ENCODE peak calls at places on chromosomes 4 and X, in four cellular contexts. I, K, F and U are unnamed samples.

GRCh38 chr4:118280501-118281218 is 72.1 kb downstream of the PRSS12 start:
- DNase-seq in I (peak), K (peak), F (peak), U (peak)

GRCh38 chr4:94934201-94934600 is 176.4 kb downstream of the BMPR1B start:
- DNase-seq in I (no peak), K (peak), F (no peak), U (no peak)

GRCh38 chr4:148793221-148793620 is 351.0 kb upstream of the NR3C2 start:
- DNase-seq in I (no peak), K (no peak), F (no peak), U (no peak)

GRCh38 chr4:105894570-105895323 is 524 bp upstream of the NPNT start:
- DNase-seq in I (no peak), K (no peak), F (peak), U (no peak)

GRCh38 chr4:43471950-43472349 is 579.4 kb downstream of the GRXCR1 start:
- DNase-seq in I (no peak), K (peak), F (no peak), U (no peak)

GRCh38 chrX:27307546-27307945 is 155.6 kb downstream of the PPP4R3C start:
- DNase-seq in I (no peak), K (no peak), F (no peak), U (no peak)

GRCh38 chr4:148778980-148779675 is 336.9 kb upstream of the NR3C2 start:
- DNase-seq in I (no peak), K (no peak), F (no peak), U (peak)

GRCh38 chr4:138259801-138260200 is 17.7 kb upstream of the SLC7A11 start:
- DNase-seq in I (no peak), K (peak), F (peak), U (no peak)

GRCh38 chr4:136558940-136559494 is 973.3 kb downstream of the PCDH18 start:
- DNase-seq in I (no peak), K (no peak), F (peak), U (no peak)

GRCh38 chr4:15906024-15906443 is 32.5 kb downstream of the FGFBP1 start:
- DNase-seq in I (no peak), K (no peak), F (peak), U (no peak)

GRCh38 chrX:119009071-119009470 is 34.7 kb downstream of the LONRF3 start:
- DNase-seq in I (no peak), K (no peak), F (no peak), U (no peak)

GRCh38 chrX:32948130-32948529 is 263.2 kb downstream of the DMD start:
- DNase-seq in I (no peak), K (no peak), F (no peak), U (no peak)

GRCh38 chr4:139511320-139511719 is 44.7 kb downstream of the SETD7 start:
- DNase-seq in I (no peak), K (no peak), F (no peak), U (no peak)

GRCh38 chrX:143058096-143058495 is 32.4 kb downstream of the SPANXN4 start:
- DNase-seq in I (no peak), K (no peak), F (no peak), U (no peak)

GRCh38 chr4:150305995-150306394 is 227.8 kb downstream of the DCLK2 start:
- DNase-seq in I (no peak), K (peak), F (no peak), U (no peak)

GRCh38 chr4:7398104-7398423 is 36.7 kb downstream of the PSAPL1 start:
- DNase-seq in I (no peak), K (peak), F (peak), U (no peak)

GRCh38 chr4:156774422-156774821 is 197.2 kb downstream of the PDGFC start:
- DNase-seq in I (no peak), K (peak), F (peak), U (no peak)

GRCh38 chrX:121746105-121746504 is 698.7 kb downstream of the GLUD2 start:
- DNase-seq in I (no peak), K (no peak), F (no peak), U (no peak)

GRCh38 chrX:97672608-97673007 is 788.9 kb downstream of the RPA4 start:
- DNase-seq in I (no peak), K (no peak), F (peak), U (no peak)

DNA sequence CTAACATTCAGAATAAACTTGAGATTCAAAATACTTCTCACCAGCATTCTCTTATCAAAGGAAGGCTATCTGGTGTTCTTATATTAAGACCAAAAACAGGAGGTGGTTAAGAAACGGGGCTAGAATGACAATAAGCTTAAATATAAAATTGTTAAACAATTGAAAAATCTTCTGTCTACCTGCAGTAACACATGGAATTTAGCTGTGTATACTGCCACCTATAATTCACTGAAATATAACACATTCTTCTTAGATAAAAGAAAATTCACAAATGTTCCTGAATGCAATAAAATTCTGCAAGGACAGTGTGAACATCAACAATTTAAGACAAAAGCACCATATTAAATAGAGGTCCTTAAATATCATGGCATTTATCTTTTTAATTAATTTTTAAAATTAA is 11.5 kb upstream of the PCDH10 start:
- DNase-seq in I (no peak), K (no peak), F (no peak), U (no peak)
- TF ChIP-seq CTCF in I (peak), K (no peak), F (peak), U (peak)

DNA sequence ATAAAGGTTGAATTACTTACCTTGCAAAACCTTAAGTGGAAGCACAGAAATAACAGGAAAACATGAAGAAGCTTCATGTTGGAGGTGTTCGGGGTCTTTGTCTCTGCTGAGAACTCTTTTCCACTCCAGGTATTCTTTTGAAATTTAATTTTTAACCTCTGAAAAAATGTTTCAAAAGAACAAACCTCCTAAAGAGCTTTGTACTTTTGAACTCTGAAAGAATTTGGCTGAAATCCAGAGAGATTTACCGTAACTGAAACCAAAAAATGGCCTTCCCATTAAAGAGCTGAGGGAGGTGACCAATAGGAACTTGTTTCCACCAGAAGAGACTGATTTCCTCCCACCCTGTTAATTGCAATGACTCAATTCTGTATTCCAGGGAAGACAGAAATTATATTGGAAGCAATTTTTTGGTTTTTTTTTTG is at the start of gene CFI:
- DNase-seq in I (no peak), K (peak), F (peak), U (no peak)
- H3K4me3 ChIP-seq in I (no peak), K (no peak), F (peak), U (no peak)

GRCh38 chr4:62243895-62244294 is 1043.8 kb downstream of the ADGRL3 start:
- DNase-seq in I (no peak), K (no peak), F (no peak), U (no peak)
- TF ChIP-seq CTCF in I (no peak), K (no peak), F (no peak), U (no peak)

GRCh38 chr4:174709531-174709930 is 119.5 kb downstream of the GLRA3 start:
- DNase-seq in I (no peak), K (no peak), F (no peak), U (no peak)

GRCh38 chr4:174713821-174714220 is 115.2 kb downstream of the GLRA3 start:
- DNase-seq in I (no peak), K (no peak), F (no peak), U (no peak)

GRCh38 chr4:174716986-174717770 is 111.9 kb downstream of the GLRA3 start:
- DNase-seq in I (no peak), K (no peak), F (no peak), U (no peak)

GRCh38 chr4:174714393-174715211 is 114.4 kb downstream of the GLRA3 start:
- DNase-seq in I (peak), K (peak), F (peak), U (peak)

GRCh38 chr4:174713181-174713580 is 115.9 kb downstream of the GLRA3 start:
- DNase-seq in I (no peak), K (no peak), F (no peak), U (no peak)
- H3K4me3 ChIP-seq in I (no peak), K (no peak), F (no peak), U (no peak)

DNA sequence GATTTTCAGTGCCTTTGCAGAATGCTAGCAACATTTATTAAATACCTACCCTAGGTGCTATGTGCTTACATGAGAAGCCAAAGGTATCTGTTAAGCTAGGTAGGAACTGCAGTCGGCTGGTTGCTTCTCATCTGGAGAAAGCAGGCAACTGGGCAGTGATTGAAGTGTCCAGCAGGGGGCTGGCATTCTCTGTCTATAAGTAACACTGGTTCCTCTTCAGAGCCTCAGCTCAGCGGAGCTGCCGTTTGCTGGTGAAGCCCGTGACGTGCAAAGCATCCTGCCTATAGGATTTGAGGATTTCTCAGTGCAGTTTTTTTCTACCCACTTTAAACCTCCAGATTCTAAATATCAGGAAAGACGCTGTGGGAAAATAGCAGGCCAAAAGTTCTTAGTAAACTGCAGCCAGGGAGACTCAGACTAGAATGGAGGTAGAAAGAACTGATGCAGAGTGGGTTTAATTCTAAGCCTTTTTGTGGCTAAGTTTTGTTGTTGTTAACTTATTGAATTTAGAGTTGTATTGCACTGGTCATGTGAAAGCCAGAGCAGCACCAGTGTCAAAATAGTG is at the start of gene GRPR:
- DNase-seq in I (peak), K (peak), F (peak), U (peak)
- TF ChIP-seq CTCF in I (peak), K (peak), F (peak), U (peak)

GRCh38 chr4:47705326-47705981 is 132.4 kb downstream of the CORIN start:
- DNase-seq in I (peak), K (peak), F (peak), U (no peak)
- H3K4me3 ChIP-seq in I (no peak), K (no peak), F (no peak), U (no peak)

GRCh38 chr4:41932988-41933387 is 2.2 kb upstream of the TMEM33 start:
- DNase-seq in I (no peak), K (no peak), F (no peak), U (no peak)
- TF ChIP-seq CTCF in I (no peak), K (no peak), F (no peak), U (no peak)

GRCh38 chr4:3862640-3863420 is 96.6 kb downstream of the ADRA2C start:
- DNase-seq in I (no peak), K (no peak), F (no peak), U (no peak)

GRCh38 chr4:3865986-3866812 is 100.0 kb downstream of the ADRA2C start:
- DNase-seq in I (no peak), K (no peak), F (no peak), U (no peak)

GRCh38 chr4:3866813-3867129 is 100.6 kb downstream of the ADRA2C start:
- DNase-seq in I (no peak), K (no peak), F (no peak), U (no peak)

GRCh38 chr4:3863841-3864734 is 97.9 kb downstream of the ADRA2C start:
- DNase-seq in I (no peak), K (no peak), F (no peak), U (no peak)

GRCh38 chr4:3864736-3865721 is 98.8 kb downstream of the ADRA2C start:
- DNase-seq in I (no peak), K (no peak), F (no peak), U (peak)
- H3K4me3 ChIP-seq in I (no peak), K (no peak), F (no peak), U (no peak)